ENCODE peak calls at places on chromosomes 1 and 21, in seven cellular contexts. K is H7; Z is skeletal muscle cell; O is activated CD4-positive, alpha-beta memory T cell treated with anti-CD3 and anti-CD28 coated beads, Interleukin-2, amount 10 ng/mL, durations not matched to agents 7 days and 5 days; E is prostate gland; B is left ventricle myocardium superior; L is heart left ventricle. Q is an unnamed sample.

GRCh38 chr1:198024782-198025181 is 107.6 kb downstream of the LHX9 start:
- DNase-seq in K (peak; percentile 4), Z (peak; percentile 19), O (no peak), E (no peak), B (no peak), L (no peak), Q (no peak)

GRCh38 chr1:31164291-31164690 is 75.4 kb downstream of the NKAIN1 start:
- DNase-seq in K (no peak), Z (no peak), O (no peak), E (no peak), B (no peak), L (no peak), Q (no peak)

GRCh38 chr1:59138402-59138801 is 158.5 kb upstream of the FGGY start:
- DNase-seq in K (no peak), Z (no peak), O (no peak), E (no peak), B (no peak), L (no peak), Q (no peak)

GRCh38 chr21:34023691-34024381 is 49.5 kb upstream of the MRPS6 start:
- DNase-seq in K (no peak), Z (no peak), O (no peak), E (no peak), B (no peak), L (no peak), Q (no peak)

GRCh38 chr1:243715285-243715684 is 134.8 kb downstream of the AKT3 start:
- DNase-seq in K (no peak), Z (no peak), O (no peak), E (no peak), B (no peak), L (no peak), Q (no peak)

GRCh38 chr1:25867210-25867991 is 8.1 kb downstream of the PAQR7 start:
- DNase-seq in K (peak; percentile 79), Z (no peak), O (no peak), E (peak; percentile 66), B (no peak), L (no peak), Q (peak; percentile 45)

GRCh38 chr1:17314491-17314971 is 6.5 kb downstream of the PADI4 start:
- DNase-seq in K (no peak), Z (peak; percentile 18), O (no peak), E (no peak), B (no peak), L (no peak), Q (no peak)

GRCh38 chr1:185369786-185370185 is 52.7 kb upstream of the IVNS1ABP start:
- DNase-seq in K (no peak), Z (no peak), O (no peak), E (no peak), B (no peak), L (no peak), Q (no peak)

GRCh38 chr1:227947678-227948492 is at the start of gene WNT9A:
- DNase-seq in K (peak; percentile 98), Z (no peak), O (no peak), E (no peak), B (peak; percentile 84), L (peak; percentile 58), Q (peak; percentile 97)

GRCh38 chr1:2801535-2802291 is at the start of gene TTC34:
- DNase-seq in K (no peak), Z (no peak), O (peak; percentile 70), E (no peak), B (peak; percentile 41), L (no peak), Q (peak; percentile 49)

GRCh38 chr1:7856345-7856744 is 3.5 kb upstream of the UTS2 start:
- DNase-seq in K (peak; percentile 47), Z (no peak), O (no peak), E (no peak), B (no peak), L (no peak), Q (peak; percentile 37)

GRCh38 chr1:172826096-172826741 is 167.3 kb downstream of the FASLG start:
- DNase-seq in K (peak; percentile 34), Z (peak; percentile 91), O (no peak), E (no peak), B (no peak), L (no peak), Q (peak; percentile 32)

GRCh38 chr1:37127254-37127748 is 93.0 kb upstream of the GRIK3 start:
- DNase-seq in K (no peak), Z (no peak), O (no peak), E (no peak), B (no peak), L (no peak), Q (no peak)

GRCh38 chr1:8684590-8684989 is 132.8 kb downstream of the RERE start:
- DNase-seq in K (no peak), Z (no peak), O (no peak), E (no peak), B (no peak), L (no peak), Q (no peak)

GRCh38 chr1:98429851-98430496 is 231.5 kb upstream of the SNX7 start:
- DNase-seq in K (peak; percentile 0), Z (no peak), O (no peak), E (no peak), B (no peak), L (no peak), Q (peak; percentile 41)

GRCh38 chr21:45989355-45990048 is 7.9 kb downstream of the COL6A1 start:
- DNase-seq in K (peak; percentile 63), Z (no peak), O (no peak), E (no peak), B (peak; percentile 31), L (peak; percentile 13), Q (no peak)

GRCh38 chr1:169129109-169129789 is 22.8 kb downstream of the ATP1B1 start:
- DNase-seq in K (no peak), Z (no peak), O (no peak), E (no peak), B (no peak), L (no peak), Q (no peak)

GRCh38 chr1:118151312-118151937 is 33.6 kb downstream of the SPAG17 start:
- DNase-seq in K (peak; percentile 18), Z (no peak), O (peak; percentile 46), E (peak; percentile 34), B (peak; percentile 41), L (no peak), Q (peak; percentile 49)

GRCh38 chr21:36169465-36170128 is 13.0 kb downstream of the DOP1B start:
- DNase-seq in K (no peak), Z (no peak), O (no peak), E (no peak), B (peak; percentile 38), L (no peak), Q (no peak)

GRCh38 chr21:37673801-37674575 is 242.3 kb downstream of the KCNJ6 start:
- DNase-seq in K (no peak), Z (no peak), O (no peak), E (no peak), B (no peak), L (no peak), Q (no peak)

GRCh38 chr1:159924025-159924790 is 1.1 kb downstream of the TAGLN2 start:
- DNase-seq in K (peak; percentile 88), Z (peak; percentile 83), O (peak; percentile 67), E (peak; percentile 85), B (peak; percentile 92), L (peak; percentile 92), Q (peak; percentile 81)

GRCh38 chr1:99018313-99018712 is 13.7 kb upstream of the PLPPR5 start:
- DNase-seq in K (no peak), Z (no peak), O (no peak), E (no peak), B (no peak), L (no peak), Q (no peak)

GRCh38 chr1:90721210-90722194 is 4.4 kb upstream of the BARHL2 start:
- DNase-seq in K (peak; percentile 84), Z (no peak), O (peak; percentile 67), E (no peak), B (no peak), L (no peak), Q (peak; percentile 69)

GRCh38 chr1:7352974-7353373 is 418.1 kb upstream of the VAMP3 start:
- DNase-seq in K (no peak), Z (no peak), O (no peak), E (no peak), B (no peak), L (no peak), Q (no peak)

GRCh38 chr1:226447932-226448670 is 40.2 kb upstream of the PARP1 start:
- DNase-seq in K (no peak), Z (no peak), O (no peak), E (no peak), B (no peak), L (no peak), Q (no peak)

GRCh38 chr1:16212251-16212961 is at the start of gene ARHGEF19:
- DNase-seq in K (peak; percentile 86), Z (no peak), O (no peak), E (peak; percentile 80), B (peak; percentile 21), L (no peak), Q (peak; percentile 51)

GRCh38 chr1:33986389-33987095 is 122.7 kb downstream of the HMGB4 start:
- DNase-seq in K (no peak), Z (no peak), O (no peak), E (peak; percentile 31), B (peak; percentile 72), L (peak; percentile 25), Q (no peak)

GRCh38 chr1:227945891-227946623 is 1.7 kb downstream of the WNT9A start:
- DNase-seq in K (peak; percentile 74), Z (peak; percentile 33), O (peak; percentile 15), E (peak; percentile 36), B (peak; percentile 82), L (peak; percentile 60), Q (peak; percentile 55)

GRCh38 chr1:160135051-160135592 is 16.3 kb upstream of the ATP1A4 start:
- DNase-seq in K (peak; percentile 22), Z (no peak), O (no peak), E (no peak), B (no peak), L (no peak), Q (no peak)

GRCh38 chr1:22711591-22712501 is 1.2 kb downstream of the EPHB2 start:
- DNase-seq in K (peak; percentile 78), Z (no peak), O (no peak), E (no peak), B (no peak), L (no peak), Q (peak; percentile 56)

GRCh38 chr1:109508001-109508872 is 1.3 kb downstream of the AMIGO1 start:
- DNase-seq in K (no peak), Z (no peak), O (no peak), E (no peak), B (no peak), L (no peak), Q (no peak)

GRCh38 chr1:241612533-241613505 is 27.4 kb downstream of the CHML start:
- DNase-seq in K (no peak), Z (peak; percentile 92), O (no peak), E (no peak), B (no peak), L (no peak), Q (no peak)